ENCODE peak calls at places on chromosome 11, in five cellular contexts. One of them, this sample, is unnamed.

GRCh38 chr11:123351375-123351774 is 78.7 kb upstream of the GRAMD1B start:
- DNase-seq in EH: no peak
- DNase-seq in stromal cell of bone marrow: no peak
- DNase-seq in HuH-7.5: no peak
- DNase-seq in GM06990: no peak
- DNase-seq in this sample: no peak

GRCh38 chr11:93236741-93237675 is 39.2 kb upstream of the SLC36A4 start:
- DNase-seq in stromal cell of bone marrow: peak
- DNase-seq in GM06990: no peak
- DNase-seq in HuH-7.5: no peak
- DNase-seq in EH: peak
- DNase-seq in this sample: peak

GRCh38 chr11:86151188-86152005 is 82.5 kb upstream of the PICALM start:
- DNase-seq in EH: peak
- DNase-seq in HuH-7.5: no peak
- DNase-seq in stromal cell of bone marrow: no peak
- DNase-seq in GM06990: peak
- DNase-seq in this sample: no peak

GRCh38 chr11:3137486-3138177 is 27.5 kb downstream of the OSBPL5 start:
- DNase-seq in GM06990: no peak
- DNase-seq in HuH-7.5: no peak
- DNase-seq in EH: no peak
- DNase-seq in stromal cell of bone marrow: no peak
- DNase-seq in this sample: no peak

GRCh38 chr11:82056450-82056849 is 677.2 kb downstream of the FAM181B start:
- DNase-seq in GM06990: no peak
- DNase-seq in HuH-7.5: no peak
- DNase-seq in EH: no peak
- DNase-seq in stromal cell of bone marrow: no peak
- DNase-seq in this sample: no peak

GRCh38 chr11:15370774-15371173 is 256.1 kb downstream of the INSC start:
- DNase-seq in GM06990: no peak
- DNase-seq in EH: no peak
- DNase-seq in stromal cell of bone marrow: no peak
- DNase-seq in HuH-7.5: no peak
- DNase-seq in this sample: no peak

GRCh38 chr11:85809881-85810280 is 1.1 kb downstream of the SYTL2 start:
- DNase-seq in GM06990: no peak
- DNase-seq in stromal cell of bone marrow: no peak
- DNase-seq in HuH-7.5: peak
- DNase-seq in EH: peak
- DNase-seq in this sample: peak

GRCh38 chr11:1203505-1204271 is 19.2 kb upstream of the MUC5B start:
- DNase-seq in EH: no peak
- DNase-seq in GM06990: peak
- DNase-seq in HuH-7.5: no peak
- DNase-seq in stromal cell of bone marrow: no peak
- DNase-seq in this sample: no peak

GRCh38 chr11:128624269-128625170 is 37.2 kb upstream of the ETS1 start:
- DNase-seq in GM06990: peak
- DNase-seq in HuH-7.5: no peak
- DNase-seq in stromal cell of bone marrow: no peak
- DNase-seq in EH: no peak
- DNase-seq in this sample: peak

GRCh38 chr11:127639916-127640315 is 639.3 kb upstream of the KIRREL3 start:
- DNase-seq in EH: peak
- DNase-seq in GM06990: no peak
- DNase-seq in stromal cell of bone marrow: no peak
- DNase-seq in HuH-7.5: no peak
- DNase-seq in this sample: no peak